ENCODE peak calls at places on chromosomes 12 and 14, in six cellular contexts. F is activated CD8-positive, alpha-beta T cell treated with anti-CD3 and anti-CD28 coated beads, Interleukin-2, amount 10 ng/mL, durations not matched to agents 7 days and 5 days; D is left lobe of liver; S is NCI-H524; M is left ventricle myocardium superior; R is neural progenitor cell. W is an unnamed sample.
A peak's percentile ranks its signal among the peaks of the same experiment; 100 is the strongest.

GRCh38 chr12:66813137-66813867 is 134.4 kb upstream of the GRIP1 start:
- DNase-seq in S (no peak), R (no peak), F (peak; percentile 34), M (no peak), D (no peak), W (no peak)

GRCh38 chr12:122123051-122123760 is 44.6 kb downstream of the MLXIP start:
- DNase-seq in D (peak; percentile 76), R (peak; percentile 89), F (peak; percentile 80), S (peak; percentile 59), M (peak; percentile 63), W (peak; percentile 63)

GRCh38 chr14:99098199-99098598 is 173.8 kb downstream of the BCL11B start:
- DNase-seq in M (no peak), D (no peak), R (no peak), S (no peak), F (no peak), W (no peak)

GRCh38 chr12:114286145-114286544 is 119.8 kb downstream of the TBX5 start:
- DNase-seq in S (no peak), R (peak; percentile 13), M (no peak), D (no peak), F (no peak), W (no peak)

GRCh38 chr14:99562848-99563748 is 40.9 kb downstream of the CCDC85C start:
- DNase-seq in M (peak; percentile 89), S (peak; percentile 93), D (peak; percentile 95), R (peak; percentile 97), F (no peak), W (no peak)

GRCh38 chr12:22234561-22234960 is 99.9 kb downstream of the ST8SIA1 start:
- DNase-seq in M (no peak), R (no peak), S (no peak), F (no peak), D (no peak), W (no peak)

GRCh38 chr12:30417697-30418231 is 277.9 kb downstream of the IPO8 start:
- DNase-seq in R (no peak), D (no peak), M (no peak), F (no peak), S (peak; percentile 50), W (no peak)

GRCh38 chr12:55906056-55906455 is 21.6 kb downstream of the PYM1 start:
- DNase-seq in F (no peak), S (no peak), D (no peak), M (no peak), R (no peak), W (no peak)

GRCh38 chr12:121669525-121669908 is at the start of gene MORN3:
- DNase-seq in F (no peak), D (no peak), S (no peak), R (no peak), M (no peak), W (no peak)

GRCh38 chr12:122876724-122877123 is 19.2 kb downstream of the VPS37B start:
- DNase-seq in S (no peak), F (no peak), D (peak; percentile 43), R (no peak), M (no peak), W (no peak)

GRCh38 chr12:48865141-48865440 is 579 bp downstream of the RND1 start:
- DNase-seq in D (no peak), R (peak; percentile 36), M (no peak), S (no peak), F (no peak), W (no peak)

GRCh38 chr14:72634910-72635647 is 258.8 kb downstream of the DPF3 start:
- DNase-seq in R (no peak), D (no peak), S (peak; percentile 53), M (no peak), F (no peak), W (no peak)

GRCh38 chr12:116320839-116321238 is 43.3 kb upstream of the MED13L start:
- DNase-seq in F (no peak), S (no peak), R (no peak), D (no peak), M (no peak), W (no peak)

GRCh38 chr12:101855364-101855884 is 22.0 kb upstream of the DRAM1 start:
- DNase-seq in D (no peak), M (no peak), F (no peak), S (peak; percentile 5), R (no peak), W (no peak)

GRCh38 chr14:77204457-77204796 is 22.8 kb downstream of the TMEM63C start:
- DNase-seq in F (no peak), M (no peak), R (no peak), D (no peak), S (no peak), W (no peak)

GRCh38 chr14:70186826-70187483 is 1.8 kb downstream of the SLC8A3 start:
- DNase-seq in S (peak; percentile 98), D (no peak), M (no peak), F (peak; percentile 28), R (peak; percentile 49), W (no peak)

GRCh38 chr12:79406993-79407392 is 283.8 kb downstream of the PAWR start:
- DNase-seq in F (no peak), M (no peak), R (no peak), S (no peak), D (no peak), W (no peak)

GRCh38 chr12:42296503-42297109 is 29.3 kb downstream of the ZCRB1 start:
- DNase-seq in D (no peak), R (peak; percentile 17), S (peak; percentile 1), F (peak; percentile 33), M (no peak), W (no peak)

GRCh38 chr14:44895716-44896115 is 66.0 kb downstream of the KLHL28 start:
- DNase-seq in D (no peak), S (no peak), R (no peak), F (no peak), M (no peak), W (no peak)

GRCh38 chr12:70305794-70306193 is 60.3 kb upstream of the KCNMB4 start:
- DNase-seq in M (no peak), R (no peak), F (no peak), S (no peak), D (no peak), W (no peak)

GRCh38 chr12:122873540-122873939 is 22.4 kb downstream of the VPS37B start:
- DNase-seq in F (no peak), S (peak; percentile 11), D (peak; percentile 40), M (no peak), R (no peak), W (no peak)

GRCh38 chr12:116443706-116444589 is 115.2 kb upstream of the MAP1LC3B2 start:
- DNase-seq in S (no peak), R (no peak), F (no peak), D (no peak), M (no peak), W (no peak)

GRCh38 chr14:80278293-80279037 is 67.2 kb upstream of the DIO2 start:
- DNase-seq in D (no peak), M (peak; percentile 39), R (no peak), S (no peak), F (no peak), W (no peak)

GRCh38 chr12:117045175-117045997 is 53.8 kb downstream of the TESC start:
- DNase-seq in M (no peak), S (peak; percentile 63), R (no peak), F (no peak), D (no peak), W (no peak)

GRCh38 chr12:98955284-98955683 is 310.2 kb downstream of the APAF1 start:
- DNase-seq in M (no peak), R (peak; percentile 49), S (peak; percentile 46), F (no peak), D (no peak), W (no peak)

GRCh38 chr14:66359500-66359899 is 126.7 kb upstream of the CCDC196 start:
- DNase-seq in S (peak; percentile 96), D (no peak), R (peak; percentile 79), M (no peak), F (peak; percentile 46), W (peak; percentile 33)

GRCh38 chr12:15320881-15321280 is 1.4 kb upstream of the PTPRO start:
- DNase-seq in D (no peak), F (no peak), S (no peak), M (no peak), R (no peak), W (no peak)

GRCh38 chr14:21539154-21539940 is 13.2 kb upstream of the SALL2 start:
- DNase-seq in M (no peak), S (no peak), F (no peak), D (no peak), R (peak; percentile 92), W (no peak)

GRCh38 chr14:52082903-52083302 is 14.0 kb upstream of the NID2 start:
- DNase-seq in F (no peak), S (no peak), M (no peak), R (no peak), D (no peak), W (no peak)

GRCh38 chr12:4084631-4085030 is 188.9 kb upstream of the CCND2 start:
- DNase-seq in F (no peak), M (no peak), S (no peak), D (no peak), R (no peak), W (no peak)

GRCh38 chr12:116337312-116337711 is 59.8 kb upstream of the MED13L start:
- DNase-seq in F (no peak), R (peak; percentile 50), S (no peak), D (no peak), M (no peak), W (no peak)

GRCh38 chr12:89051065-89051677 is 301.1 kb downstream of the DUSP6 start:
- DNase-seq in M (no peak), D (no peak), R (peak; percentile 72), F (peak; percentile 55), S (peak; percentile 60), W (peak; percentile 46)

GRCh38 chr14:21643407-21643806 is 8.7 kb upstream of the OR10G2 start:
- DNase-seq in R (peak; percentile 4), F (no peak), D (no peak), M (no peak), S (no peak), W (no peak)

GRCh38 chr14:73825551-73826188 is 26.0 kb upstream of the PTGR2 start:
- DNase-seq in F (peak; percentile 77), D (peak; percentile 89), R (peak; percentile 85), M (peak; percentile 96), S (peak; percentile 90), W (peak; percentile 74)

GRCh38 chr12:7269273-7269672 is 34.6 kb upstream of the ACSM4 start:
- DNase-seq in F (no peak), M (no peak), D (no peak), R (no peak), S (no peak), W (no peak)

GRCh38 chr12:132162508-132163031 is 18.3 kb downstream of the NOC4L start:
- DNase-seq in D (peak; percentile 70), F (no peak), R (no peak), M (peak; percentile 44), S (no peak), W (peak; percentile 32)

GRCh38 chr12:41108032-41108431 is 80.1 kb upstream of the PDZRN4 start:
- DNase-seq in R (no peak), D (no peak), S (no peak), F (no peak), M (no peak), W (no peak)

W was measured in CD4-positive, alpha-beta memory T cell.